ENCODE peak calls at places on chromosomes 11 and 22, in six cellular contexts. F, S, Q, J, U and N are unnamed samples.

GRCh38 chr11:114295676-114296081 is 520 bp upstream of the NNMT start:
- DNase-seq in F (no peak), S (no peak), Q (no peak), J (no peak), U (no peak), N (no peak)

GRCh38 chr22:35708453-35708852 is 9.2 kb upstream of the APOL5 start:
- DNase-seq in F (no peak), S (no peak), Q (peak), J (no peak), U (no peak), N (no peak)

GRCh38 chr11:44542372-44542771 is 23.1 kb upstream of the CD82 start:
- DNase-seq in F (no peak), S (no peak), Q (no peak), J (no peak), U (no peak), N (no peak)

GRCh38 chr11:115408036-115408911 is 95.9 kb downstream of the CADM1 start:
- DNase-seq in F (no peak), S (no peak), Q (peak), J (no peak), U (peak), N (no peak)

GRCh38 chr11:121435132-121435531 is 17.0 kb upstream of the SORL1 start:
- DNase-seq in F (no peak), S (no peak), Q (no peak), J (no peak), U (no peak), N (no peak)

GRCh38 chr22:22870577-22871398 is 16.8 kb upstream of the IGLL5 start:
- DNase-seq in F (no peak), S (no peak), Q (no peak), J (no peak), U (no peak), N (no peak)

GRCh38 chr22:46568102-46568809 is 30.8 kb upstream of the CELSR1 start:
- DNase-seq in F (no peak), S (no peak), Q (no peak), J (peak), U (no peak), N (no peak)

GRCh38 chr11:117511981-117512448 is 184.4 kb downstream of the CEP164 start:
- DNase-seq in F (no peak), S (no peak), Q (no peak), J (no peak), U (no peak), N (no peak)

GRCh38 chr11:83979593-83979992 is 693.4 kb upstream of the CCDC90B start:
- DNase-seq in F (no peak), S (no peak), Q (no peak), J (no peak), U (no peak), N (no peak)

GRCh38 chr22:50626856-50627451 is 998 bp downstream of the ARSA start:
- DNase-seq in F (no peak), S (no peak), Q (no peak), J (peak), U (no peak), N (no peak)

GRCh38 chr11:9804414-9804902 is 140.6 kb downstream of the SWAP70 start:
- DNase-seq in F (no peak), S (no peak), Q (no peak), J (no peak), U (no peak), N (no peak)

GRCh38 chr22:32708835-32709234 is 92.7 kb upstream of the TIMP3 start:
- DNase-seq in F (no peak), S (no peak), Q (no peak), J (no peak), U (no peak), N (no peak)

GRCh38 chr11:118792642-118793124 is 1.7 kb upstream of the DDX6 start:
- DNase-seq in F (peak), S (peak), Q (peak), J (peak), U (peak), N (peak)

GRCh38 chr11:68840661-68841653 is 759 bp downstream of the CPT1A start:
- DNase-seq in F (no peak), S (no peak), Q (peak), J (peak), U (peak), N (peak)

GRCh38 chr22:49789289-49790141 is 38.2 kb downstream of the BRD1 start:
- DNase-seq in F (no peak), S (no peak), Q (no peak), J (no peak), U (no peak), N (no peak)

GRCh38 chr11:469684-470667 is 19.9 kb downstream of the PTDSS2 start:
- DNase-seq in F (no peak), S (no peak), Q (peak), J (peak), U (peak), N (peak)